ENCODE peak calls at places on chromosome 10, in five cellular contexts. One of them, this sample, is unnamed.

GRCh38 chr10:18400911-18401260 is 250.5 kb downstream of the NSUN6 start:
- DNase-seq in HepG2: no peak
- DNase-seq in K562: no peak
- DNase-seq in GM12878: no peak
- DNase-seq in H1: peak; percentile 61
- DNase-seq in this sample: no peak

GRCh38 chr10:8911032-8911431 is 856.5 kb downstream of the GATA3 start:
- DNase-seq in HepG2: no peak
- DNase-seq in K562: no peak
- DNase-seq in GM12878: no peak
- DNase-seq in H1: no peak
- DNase-seq in this sample: no peak

GRCh38 chr10:45091968-45092367 is 91.2 kb downstream of the ZNF22 start:
- DNase-seq in HepG2: no peak
- DNase-seq in K562: no peak
- DNase-seq in GM12878: no peak
- DNase-seq in H1: no peak
- DNase-seq in this sample: no peak

GRCh38 chr10:96267234-96267705 is 4.1 kb downstream of the BLNK start:
- DNase-seq in HepG2: no peak
- DNase-seq in K562: no peak
- DNase-seq in GM12878: no peak
- DNase-seq in H1: no peak
- DNase-seq in this sample: peak; percentile 54

GRCh38 chr10:99619090-99619800 is 994 bp downstream of the SLC25A28 start:
- DNase-seq in HepG2: no peak
- DNase-seq in K562: peak; percentile 7
- DNase-seq in GM12878: peak; percentile 39
- DNase-seq in H1: no peak
- DNase-seq in this sample: no peak

GRCh38 chr10:36202861-36203260 is 560.8 kb upstream of the FZD8 start:
- DNase-seq in HepG2: no peak
- DNase-seq in K562: no peak
- DNase-seq in GM12878: no peak
- DNase-seq in H1: no peak
- DNase-seq in this sample: no peak

GRCh38 chr10:10846476-10846875 is 171.2 kb upstream of the CELF2 start:
- DNase-seq in HepG2: no peak
- DNase-seq in K562: no peak
- DNase-seq in GM12878: no peak
- DNase-seq in H1: no peak
- DNase-seq in this sample: no peak

GRCh38 chr10:15313034-15313433 is 58.1 kb downstream of the FAM171A1 start:
- DNase-seq in HepG2: no peak
- DNase-seq in K562: no peak
- DNase-seq in GM12878: no peak
- DNase-seq in H1: no peak
- DNase-seq in this sample: no peak

GRCh38 chr10:93288679-93289634 is 193.2 kb downstream of the MYOF start:
- DNase-seq in HepG2: peak; percentile 74
- DNase-seq in K562: peak; percentile 66
- DNase-seq in GM12878: no peak
- DNase-seq in H1: peak; percentile 85
- DNase-seq in this sample: peak; percentile 78

GRCh38 chr10:124568858-124569622 is 107.4 kb downstream of the LHPP start:
- DNase-seq in HepG2: no peak
- DNase-seq in K562: no peak
- DNase-seq in GM12878: no peak
- DNase-seq in H1: no peak
- DNase-seq in this sample: no peak

GRCh38 chr10:53765311-53765710 is 992.7 kb upstream of the MBL2 start:
- DNase-seq in HepG2: no peak
- DNase-seq in K562: no peak
- DNase-seq in GM12878: no peak
- DNase-seq in H1: no peak
- DNase-seq in this sample: no peak

GRCh38 chr10:114856544-114857287 is 35.1 kb downstream of the FHIP2A start:
- DNase-seq in HepG2: no peak
- DNase-seq in K562: no peak
- DNase-seq in GM12878: no peak
- DNase-seq in H1: no peak
- DNase-seq in this sample: no peak

GRCh38 chr10:117622471-117623184 is 80.1 kb downstream of the EMX2 start:
- DNase-seq in HepG2: no peak
- DNase-seq in K562: no peak
- DNase-seq in GM12878: no peak
- DNase-seq in H1: peak; percentile 20
- DNase-seq in this sample: no peak

GRCh38 chr10:132428486-132428885 is 31.5 kb downstream of the PWWP2B start:
- DNase-seq in HepG2: no peak
- DNase-seq in K562: no peak
- DNase-seq in GM12878: no peak
- DNase-seq in H1: no peak
- DNase-seq in this sample: no peak

GRCh38 chr10:112271982-112272381 is 11.2 kb upstream of the TECTB start:
- DNase-seq in HepG2: no peak
- DNase-seq in K562: no peak
- DNase-seq in GM12878: no peak
- DNase-seq in H1: no peak
- DNase-seq in this sample: no peak

GRCh38 chr10:79333513-79333912 is 13.8 kb upstream of the PPIF start:
- DNase-seq in HepG2: no peak
- DNase-seq in K562: no peak
- DNase-seq in GM12878: no peak
- DNase-seq in H1: no peak
- DNase-seq in this sample: no peak

GRCh38 chr10:116183733-116184447 is 89.1 kb downstream of the GFRA1 start:
- DNase-seq in HepG2: no peak
- DNase-seq in K562: no peak
- DNase-seq in GM12878: no peak
- DNase-seq in H1: no peak
- DNase-seq in this sample: no peak

GRCh38 chr10:116470071-116470470 is 42.4 kb downstream of the PNLIPRP3 start:
- DNase-seq in HepG2: no peak
- DNase-seq in K562: peak; percentile 3
- DNase-seq in GM12878: no peak
- DNase-seq in H1: no peak
- DNase-seq in this sample: no peak

GRCh38 chr10:62655337-62655994 is 149.1 kb upstream of the ADO start:
- DNase-seq in HepG2: no peak
- DNase-seq in K562: no peak
- DNase-seq in GM12878: peak; percentile 95
- DNase-seq in H1: no peak
- DNase-seq in this sample: no peak

GRCh38 chr10:124545756-124546369 is 84.2 kb downstream of the LHPP start:
- DNase-seq in HepG2: no peak
- DNase-seq in K562: no peak
- DNase-seq in GM12878: no peak
- DNase-seq in H1: no peak
- DNase-seq in this sample: no peak

GRCh38 chr10:4283841-4284610 is 499.0 kb upstream of the KLF6 start:
- DNase-seq in HepG2: no peak
- DNase-seq in K562: no peak
- DNase-seq in GM12878: no peak
- DNase-seq in H1: no peak
- DNase-seq in this sample: no peak

GRCh38 chr10:66714741-66715140 is 211.1 kb upstream of the LRRTM3 start:
- DNase-seq in HepG2: no peak
- DNase-seq in K562: no peak
- DNase-seq in GM12878: no peak
- DNase-seq in H1: no peak
- DNase-seq in this sample: no peak

GRCh38 chr10:62811159-62811875 is 4.8 kb downstream of the EGR2 start:
- DNase-seq in HepG2: no peak
- DNase-seq in K562: no peak
- DNase-seq in GM12878: peak; percentile 85
- DNase-seq in H1: no peak
- DNase-seq in this sample: no peak

GRCh38 chr10:44183667-44184632 is 200.9 kb downstream of the CXCL12 start:
- DNase-seq in HepG2: no peak
- DNase-seq in K562: no peak
- DNase-seq in GM12878: no peak
- DNase-seq in H1: no peak
- DNase-seq in this sample: no peak

GRCh38 chr10:94429049-94429707 is 26.8 kb downstream of the TBC1D12 start:
- DNase-seq in HepG2: no peak
- DNase-seq in K562: no peak
- DNase-seq in GM12878: no peak
- DNase-seq in H1: no peak
- DNase-seq in this sample: no peak

GRCh38 chr10:97332586-97333350 is 1.8 kb downstream of the FRAT2 start:
- DNase-seq in HepG2: peak; percentile 77
- DNase-seq in K562: peak; percentile 77
- DNase-seq in GM12878: no peak
- DNase-seq in H1: no peak
- DNase-seq in this sample: no peak

GRCh38 chr10:85791846-85792532 is 574.6 kb downstream of the GRID1 start:
- DNase-seq in HepG2: no peak
- DNase-seq in K562: peak; percentile 11
- DNase-seq in GM12878: no peak
- DNase-seq in H1: no peak
- DNase-seq in this sample: no peak

GRCh38 chr10:117503170-117503885 is 39.2 kb upstream of the EMX2 start:
- DNase-seq in HepG2: no peak
- DNase-seq in K562: no peak
- DNase-seq in GM12878: no peak
- DNase-seq in H1: no peak
- DNase-seq in this sample: no peak

GRCh38 chr10:31025142-31025541 is 6.5 kb downstream of the ZNF438 start:
- DNase-seq in HepG2: no peak
- DNase-seq in K562: no peak
- DNase-seq in GM12878: no peak
- DNase-seq in H1: no peak
- DNase-seq in this sample: no peak

DNA sequence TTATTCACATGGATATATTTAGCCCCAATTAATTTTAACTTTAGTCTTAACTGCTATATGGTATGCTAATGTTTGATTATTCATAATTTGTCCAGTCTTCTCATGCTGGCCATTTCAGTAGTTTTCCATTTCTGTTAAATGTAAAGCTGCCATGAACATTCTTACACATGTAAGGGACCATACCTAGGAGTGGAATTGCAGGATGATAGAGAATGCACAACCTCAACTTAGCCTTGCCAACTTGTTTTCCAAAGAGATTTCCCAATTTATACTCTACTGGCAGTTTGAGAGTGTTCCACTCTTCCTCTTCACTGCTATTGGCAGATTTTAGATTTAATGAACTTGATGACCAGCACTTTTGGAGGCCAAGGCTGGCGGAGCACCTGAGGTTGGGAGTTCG is 68.2 kb downstream of the FANK1 start:
- DNase-seq in HepG2: no peak
- DNase-seq in K562: no peak
- DNase-seq in GM12878: no peak
- DNase-seq in H1: no peak
- DNase-seq in this sample: no peak
- TF ChIP-seq CEBPB in HepG2: no peak
- TF ChIP-seq CEBPB in K562: no peak
- TF ChIP-seq CEBPB in GM12878: no peak
- TF ChIP-seq CEBPB in H1: no peak
- TF ChIP-seq CEBPB in this sample: no peak

DNA sequence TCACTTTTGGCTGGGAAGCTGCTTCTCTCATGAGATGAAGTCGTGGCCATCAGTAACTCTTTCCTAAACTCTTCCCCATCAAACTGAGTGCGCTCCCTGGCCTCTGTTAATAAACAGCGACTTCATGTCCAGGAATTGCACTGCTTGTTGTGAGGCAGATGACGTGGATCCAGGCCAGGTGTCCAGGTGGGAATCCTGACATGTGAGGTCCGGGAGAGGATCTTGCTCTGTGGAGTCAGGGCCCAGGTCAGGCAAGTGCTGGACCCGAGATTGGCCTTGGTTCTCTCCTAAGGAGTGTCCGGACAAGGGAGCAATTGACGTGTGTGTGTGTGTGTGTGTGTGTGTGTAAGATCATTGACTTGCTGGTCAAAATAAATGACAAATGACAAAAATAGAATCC is 362.7 kb downstream of the GLRX3 start:
- DNase-seq in HepG2: no peak
- DNase-seq in K562: no peak
- DNase-seq in GM12878: no peak
- DNase-seq in H1: no peak
- DNase-seq in this sample: no peak
- TF ChIP-seq JUND in HepG2: no peak
- TF ChIP-seq JUND in K562: no peak
- TF ChIP-seq JUND in GM12878: no peak
- TF ChIP-seq JUND in H1: no peak
- TF ChIP-seq JUND in this sample: no peak

GRCh38 chr10:88640186-88640585 is 24.1 kb upstream of the LIPF start:
- DNase-seq in HepG2: no peak
- DNase-seq in K562: no peak
- DNase-seq in GM12878: no peak
- DNase-seq in H1: no peak
- DNase-seq in this sample: no peak
- TF ChIP-seq POLR2AphosphoS5 in HepG2: no peak
- TF ChIP-seq POLR2AphosphoS5 in K562: no peak
- TF ChIP-seq POLR2AphosphoS5 in GM12878: no peak
- TF ChIP-seq POLR2AphosphoS5 in H1: no peak
- TF ChIP-seq POLR2AphosphoS5 in this sample: no peak

GRCh38 chr10:89249066-89249465 is 2.5 kb downstream of the LIPA start:
- DNase-seq in HepG2: no peak
- DNase-seq in K562: no peak
- DNase-seq in GM12878: no peak
- DNase-seq in H1: no peak
- DNase-seq in this sample: no peak

GRCh38 chr10:89251417-89252224 is at the start of gene LIPA:
- DNase-seq in HepG2: peak; percentile 94
- DNase-seq in K562: peak; percentile 1
- DNase-seq in GM12878: peak; percentile 95
- DNase-seq in H1: peak; percentile 92
- DNase-seq in this sample: peak; percentile 97

GRCh38 chr10:89245802-89246201 is 5.8 kb downstream of the LIPA start:
- DNase-seq in HepG2: no peak
- DNase-seq in K562: no peak
- DNase-seq in GM12878: no peak
- DNase-seq in H1: no peak
- DNase-seq in this sample: no peak

GRCh38 chr10:89252225-89252585 is 630 bp upstream of the LIPA start:
- DNase-seq in HepG2: no peak
- DNase-seq in K562: no peak
- DNase-seq in GM12878: no peak
- DNase-seq in H1: no peak
- DNase-seq in this sample: no peak

GRCh38 chr10:89250814-89251416 is 660 bp downstream of the LIPA start:
- DNase-seq in HepG2: peak; percentile 18
- DNase-seq in K562: no peak
- DNase-seq in GM12878: no peak
- DNase-seq in H1: no peak
- DNase-seq in this sample: no peak
- TF ChIP-seq CEBPB in HepG2: no peak
- TF ChIP-seq CEBPB in K562: no peak
- TF ChIP-seq CEBPB in GM12878: no peak
- TF ChIP-seq CEBPB in H1: no peak
- TF ChIP-seq CEBPB in this sample: no peak

GRCh38 chr10:13961096-13961495 is 369.6 kb downstream of the FRMD4A start:
- DNase-seq in HepG2: no peak
- DNase-seq in K562: no peak
- DNase-seq in GM12878: no peak
- DNase-seq in H1: no peak
- DNase-seq in this sample: no peak
- TF ChIP-seq JUND in HepG2: no peak
- TF ChIP-seq JUND in K562: no peak
- TF ChIP-seq JUND in GM12878: no peak
- TF ChIP-seq JUND in H1: no peak
- TF ChIP-seq JUND in this sample: no peak

GRCh38 chr10:103448751-103449150 is 3.4 kb downstream of the CALHM2 start:
- DNase-seq in HepG2: no peak
- DNase-seq in K562: no peak
- DNase-seq in GM12878: no peak
- DNase-seq in H1: no peak
- DNase-seq in this sample: no peak
- TF ChIP-seq POLR2AphosphoS5 in HepG2: no peak
- TF ChIP-seq POLR2AphosphoS5 in K562: no peak
- TF ChIP-seq POLR2AphosphoS5 in GM12878: no peak
- TF ChIP-seq POLR2AphosphoS5 in H1: no peak
- TF ChIP-seq POLR2AphosphoS5 in this sample: no peak